ENCODE peak calls at places on chromosomes 2 and 18, in four cellular contexts. V is HepG2, B is K562, N is H1. W is an unnamed sample.

GRCh38 chr2:147937744-147938349 is 82.7 kb downstream of the ORC4 start:
- DNase-seq in V (peak; percentile 40), B (peak; percentile 47), N (no peak), W (peak; percentile 36)

GRCh38 chr2:215218587-215219577 is 80.5 kb upstream of the ABCA12 start:
- DNase-seq in V (no peak), B (no peak), N (no peak), W (no peak)

GRCh38 chr18:2874765-2875164 is 28.0 kb downstream of the EMILIN2 start:
- DNase-seq in V (no peak), B (no peak), N (no peak), W (no peak)

GRCh38 chr2:169961911-169962310 is 134.7 kb downstream of the UBR3 start:
- DNase-seq in V (no peak), B (no peak), N (no peak), W (no peak)

GRCh38 chr2:72579595-72580180 is 246.1 kb downstream of the EXOC6B start:
- DNase-seq in V (peak; percentile 70), B (no peak), N (no peak), W (peak; percentile 69)

GRCh38 chr2:2570871-2571270 is 239.8 kb upstream of the MYT1L start:
- DNase-seq in V (no peak), B (no peak), N (no peak), W (no peak)

GRCh38 chr2:102033750-102034682 is 42.3 kb downstream of the IL1R2 start:
- DNase-seq in V (peak; percentile 89), B (no peak), N (no peak), W (no peak)

GRCh38 chr2:47118581-47118980 is 36.5 kb downstream of the STPG4 start:
- DNase-seq in V (no peak), B (no peak), N (no peak), W (no peak)

GRCh38 chr18:76544511-76545350 is 49.7 kb upstream of the ZNF516 start:
- DNase-seq in V (no peak), B (no peak), N (no peak), W (no peak)

GRCh38 chr2:58237741-58238140 is 3.4 kb downstream of the FANCL start:
- DNase-seq in V (no peak), B (no peak), N (no peak), W (no peak)

GRCh38 chr2:68237976-68238580 is 14.3 kb downstream of the PPP3R1 start:
- DNase-seq in V (no peak), B (no peak), N (no peak), W (peak; percentile 29)

GRCh38 chr2:233556756-233557736 is 9.5 kb downstream of the USP40 start:
- DNase-seq in V (no peak), B (no peak), N (no peak), W (peak; percentile 34)

GRCh38 chr2:144240656-144241339 is 279.1 kb downstream of the ZEB2 start:
- DNase-seq in V (no peak), B (no peak), N (no peak), W (no peak)

GRCh38 chr2:38590053-38590452 is 12.7 kb downstream of the HNRNPLL start:
- DNase-seq in V (no peak), B (peak; percentile 27), N (no peak), W (no peak)

GRCh38 chr2:216316743-216317142 is 55.5 kb downstream of the MARCHF4 start:
- DNase-seq in V (no peak), B (no peak), N (no peak), W (no peak)

DNA sequence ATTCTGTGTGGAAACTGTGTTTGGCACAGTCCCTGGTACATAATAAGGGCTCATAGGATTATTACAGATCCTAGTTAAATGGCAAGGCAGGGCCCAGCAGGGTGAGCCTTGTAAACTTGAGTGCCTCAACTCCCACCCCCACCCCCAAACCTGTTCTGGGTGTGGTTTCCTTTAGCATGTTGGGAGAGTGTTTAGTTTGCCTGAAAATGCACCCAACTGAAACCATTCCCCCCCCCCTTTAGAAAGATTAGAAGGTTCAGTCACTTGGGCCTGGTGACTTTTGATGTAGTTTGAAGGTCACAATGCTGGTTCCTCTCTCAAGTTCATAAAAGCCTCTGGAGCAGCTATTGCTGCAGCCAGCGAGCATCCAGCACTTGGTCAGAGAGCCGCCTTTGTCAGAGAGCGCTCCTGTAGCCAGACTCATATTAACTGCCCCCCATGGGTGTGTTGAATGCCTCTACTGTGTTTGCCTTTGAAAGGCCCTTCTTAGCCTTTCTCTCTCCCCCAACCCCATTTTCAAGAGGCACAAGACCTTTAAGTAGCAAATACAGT is 113.7 kb downstream of the SPTBN1 start:
- DNase-seq in V (no peak), B (no peak), N (no peak), W (no peak)
- H3K9ac ChIP-seq in V (peak overlapping the region; percentile 27), B (peak overlapping the region; percentile 53), N (no peak overlapping the region), W (no peak overlapping the region)

GRCh38 chr2:226048625-226049024 is 649.1 kb downstream of the NYAP2 start:
- DNase-seq in V (peak; percentile 9), B (no peak), N (no peak), W (peak; percentile 31)
- H2AFZ ChIP-seq in V (no peak overlapping the region), B (no peak overlapping the region), N (no peak overlapping the region), W (no peak overlapping the region)

GRCh38 chr2:37324786-37325624 is at the start of gene PRKD3:
- DNase-seq in V (peak; percentile 27), B (peak; percentile 86), N (no peak), W (peak; percentile 72)
- TF ChIP-seq JUN in V (no peak), B (no peak), N (no peak), W (no peak)

DNA sequence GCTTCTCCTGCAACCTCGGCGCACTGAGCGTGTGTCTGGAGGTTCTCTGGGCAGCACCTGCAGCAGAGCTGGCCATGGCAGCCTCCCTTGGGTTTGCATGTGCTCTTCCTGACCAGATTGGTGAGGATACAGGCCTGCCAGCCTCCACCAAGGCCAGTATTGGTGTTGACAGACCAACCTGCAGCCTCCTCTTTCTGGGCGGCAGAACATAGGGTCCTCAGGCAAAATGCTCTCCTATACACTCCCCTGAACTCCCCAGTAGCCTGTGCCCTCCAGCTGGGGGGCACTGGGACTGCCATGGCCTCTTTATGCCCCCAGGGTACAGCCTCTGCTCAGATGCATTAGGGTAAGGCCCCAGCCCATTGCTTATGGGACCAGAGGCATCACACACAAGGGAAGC is 131.9 kb upstream of the SPRED2 start:
- DNase-seq in V (no peak), B (no peak), N (no peak), W (no peak)
- H3K9ac ChIP-seq in V (no peak overlapping the region), B (no peak overlapping the region), N (no peak overlapping the region), W (no peak overlapping the region)